ENCODE peak calls at places on chromosome 17, in eight cellular contexts. One of them, this sample, is unnamed.
A peak's percentile ranks its signal among the peaks of the same experiment; 100 is the strongest.

GRCh38 chr17:32551186-32551955 is 64.6 kb downstream of the CDK5R1 start:
- DNase-seq in PC-3: peak; percentile 80
- DNase-seq in mesendoderm: no peak
- DNase-seq in trophoblast cell: peak; percentile 54
- DNase-seq in endothelial cell of umbilical vein: peak; percentile 76
- DNase-seq in endodermal cell: peak; percentile 35
- DNase-seq in IMR-90: peak; percentile 50
- DNase-seq in fibroblast of lung: peak; percentile 84
- DNase-seq in this sample: no peak

GRCh38 chr17:82272495-82273326 is 789 bp downstream of the CSNK1D start:
- DNase-seq in endodermal cell: peak; percentile 76
- DNase-seq in PC-3: no peak
- DNase-seq in IMR-90: no peak
- DNase-seq in fibroblast of lung: no peak
- DNase-seq in mesendoderm: peak; percentile 39
- DNase-seq in endothelial cell of umbilical vein: no peak
- DNase-seq in trophoblast cell: peak; percentile 38
- DNase-seq in this sample: no peak

GRCh38 chr17:17535957-17536356 is 39.8 kb upstream of the RASD1 start:
- DNase-seq in mesendoderm: no peak
- DNase-seq in PC-3: no peak
- DNase-seq in endothelial cell of umbilical vein: no peak
- DNase-seq in fibroblast of lung: peak; percentile 53
- DNase-seq in trophoblast cell: no peak
- DNase-seq in IMR-90: peak; percentile 39
- DNase-seq in endodermal cell: no peak
- DNase-seq in this sample: no peak

GRCh38 chr17:59371426-59372099 is 40.1 kb downstream of the YPEL2 start:
- DNase-seq in IMR-90: no peak
- DNase-seq in trophoblast cell: no peak
- DNase-seq in fibroblast of lung: peak; percentile 51
- DNase-seq in mesendoderm: no peak
- DNase-seq in PC-3: no peak
- DNase-seq in endodermal cell: no peak
- DNase-seq in endothelial cell of umbilical vein: peak; percentile 33
- DNase-seq in this sample: no peak

GRCh38 chr17:83085103-83085502 is 5.7 kb downstream of the METRNL start:
- DNase-seq in PC-3: no peak
- DNase-seq in fibroblast of lung: no peak
- DNase-seq in endothelial cell of umbilical vein: no peak
- DNase-seq in trophoblast cell: peak; percentile 45
- DNase-seq in endodermal cell: no peak
- DNase-seq in IMR-90: no peak
- DNase-seq in mesendoderm: no peak
- DNase-seq in this sample: no peak

GRCh38 chr17:250487-251300 is 69.2 kb upstream of the DOC2B start:
- DNase-seq in mesendoderm: no peak
- DNase-seq in endodermal cell: no peak
- DNase-seq in endothelial cell of umbilical vein: no peak
- DNase-seq in PC-3: no peak
- DNase-seq in trophoblast cell: no peak
- DNase-seq in fibroblast of lung: no peak
- DNase-seq in IMR-90: no peak
- DNase-seq in this sample: no peak

GRCh38 chr17:31580331-31581021 is 189.0 kb downstream of the RAB11FIP4 start:
- DNase-seq in IMR-90: peak; percentile 85
- DNase-seq in trophoblast cell: peak; percentile 90
- DNase-seq in PC-3: peak; percentile 69
- DNase-seq in mesendoderm: no peak
- DNase-seq in endodermal cell: no peak
- DNase-seq in endothelial cell of umbilical vein: peak; percentile 69
- DNase-seq in fibroblast of lung: peak; percentile 85
- DNase-seq in this sample: no peak

GRCh38 chr17:48515925-48516900 is 14.6 kb downstream of the HOXB1 start:
- DNase-seq in endodermal cell: peak; percentile 81
- DNase-seq in endothelial cell of umbilical vein: no peak
- DNase-seq in PC-3: no peak
- DNase-seq in fibroblast of lung: no peak
- DNase-seq in trophoblast cell: peak; percentile 46
- DNase-seq in mesendoderm: peak; percentile 27
- DNase-seq in IMR-90: no peak
- DNase-seq in this sample: peak; percentile 48

GRCh38 chr17:48626470-48627241 is 498 bp upstream of the HOXB9 start:
- DNase-seq in endodermal cell: peak; percentile 81
- DNase-seq in mesendoderm: no peak
- DNase-seq in PC-3: peak; percentile 65
- DNase-seq in endothelial cell of umbilical vein: peak; percentile 22
- DNase-seq in fibroblast of lung: peak; percentile 15
- DNase-seq in trophoblast cell: no peak
- DNase-seq in IMR-90: peak; percentile 47
- DNase-seq in this sample: no peak

GRCh38 chr17:45429338-45430005 is 3.2 kb downstream of the ARHGAP27 start:
- DNase-seq in endothelial cell of umbilical vein: no peak
- DNase-seq in IMR-90: no peak
- DNase-seq in mesendoderm: peak; percentile 63
- DNase-seq in endodermal cell: peak; percentile 90
- DNase-seq in PC-3: no peak
- DNase-seq in trophoblast cell: peak; percentile 40
- DNase-seq in fibroblast of lung: no peak
- DNase-seq in this sample: no peak

GRCh38 chr17:30187528-30187927 is 48.0 kb downstream of the SLC6A4 start:
- DNase-seq in mesendoderm: no peak
- DNase-seq in endodermal cell: no peak
- DNase-seq in PC-3: no peak
- DNase-seq in endothelial cell of umbilical vein: no peak
- DNase-seq in trophoblast cell: peak; percentile 95
- DNase-seq in IMR-90: no peak
- DNase-seq in fibroblast of lung: no peak
- DNase-seq in this sample: no peak

GRCh38 chr17:58264407-58265103 is 16.2 kb downstream of the MPO start:
- DNase-seq in fibroblast of lung: no peak
- DNase-seq in PC-3: no peak
- DNase-seq in IMR-90: no peak
- DNase-seq in mesendoderm: no peak
- DNase-seq in trophoblast cell: no peak
- DNase-seq in endodermal cell: peak; percentile 13
- DNase-seq in endothelial cell of umbilical vein: no peak
- DNase-seq in this sample: no peak

GRCh38 chr17:31595076-31595475 is 203.6 kb downstream of the RAB11FIP4 start:
- DNase-seq in fibroblast of lung: peak; percentile 78
- DNase-seq in endodermal cell: peak; percentile 72
- DNase-seq in trophoblast cell: peak; percentile 90
- DNase-seq in mesendoderm: peak; percentile 88
- DNase-seq in PC-3: peak; percentile 30
- DNase-seq in IMR-90: peak; percentile 66
- DNase-seq in endothelial cell of umbilical vein: no peak
- DNase-seq in this sample: no peak

GRCh38 chr17:41775394-41776226 is 10.9 kb downstream of the JUP start:
- DNase-seq in IMR-90: no peak
- DNase-seq in endodermal cell: no peak
- DNase-seq in PC-3: no peak
- DNase-seq in trophoblast cell: no peak
- DNase-seq in endothelial cell of umbilical vein: no peak
- DNase-seq in mesendoderm: peak; percentile 38
- DNase-seq in fibroblast of lung: no peak
- DNase-seq in this sample: no peak

GRCh38 chr17:41779954-41780353 is 6.6 kb downstream of the JUP start:
- DNase-seq in endodermal cell: no peak
- DNase-seq in trophoblast cell: no peak
- DNase-seq in mesendoderm: no peak
- DNase-seq in fibroblast of lung: no peak
- DNase-seq in IMR-90: no peak
- DNase-seq in PC-3: no peak
- DNase-seq in endothelial cell of umbilical vein: no peak
- DNase-seq in this sample: no peak

GRCh38 chr17:41773731-41774193 is 12.7 kb downstream of the JUP start:
- DNase-seq in endothelial cell of umbilical vein: no peak
- DNase-seq in fibroblast of lung: no peak
- DNase-seq in PC-3: no peak
- DNase-seq in trophoblast cell: no peak
- DNase-seq in IMR-90: peak; percentile 23
- DNase-seq in mesendoderm: no peak
- DNase-seq in endodermal cell: no peak
- DNase-seq in this sample: no peak

GRCh38 chr17:41777579-41778188 is 8.8 kb downstream of the JUP start:
- DNase-seq in IMR-90: peak; percentile 96
- DNase-seq in endodermal cell: no peak
- DNase-seq in mesendoderm: peak; percentile 40
- DNase-seq in endothelial cell of umbilical vein: peak; percentile 100
- DNase-seq in trophoblast cell: no peak
- DNase-seq in fibroblast of lung: peak; percentile 94
- DNase-seq in PC-3: peak; percentile 92
- DNase-seq in this sample: no peak

DNA sequence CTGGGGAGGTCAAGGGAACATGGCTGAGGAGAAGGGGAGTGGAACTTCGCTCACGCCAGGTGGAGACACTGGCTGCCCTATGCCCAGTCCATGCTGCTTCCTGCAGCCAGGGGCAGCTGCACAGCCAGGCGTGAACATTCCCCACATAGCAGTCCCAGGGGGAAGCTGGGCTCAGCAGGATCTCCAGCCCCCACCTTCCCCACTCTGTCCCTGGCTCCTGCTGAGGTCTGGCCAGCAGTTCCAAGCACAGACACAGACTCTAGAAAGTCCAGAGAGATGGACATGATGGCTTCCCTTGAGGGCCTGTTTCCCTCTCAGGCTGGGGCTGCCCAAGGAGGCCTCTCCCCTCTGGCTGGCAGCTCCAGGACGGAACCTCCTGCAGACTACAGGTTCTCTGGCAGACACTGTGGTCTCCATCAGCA is 9.3 kb downstream of the JUP start:
- DNase-seq in IMR-90: no peak
- DNase-seq in PC-3: no peak
- DNase-seq in endodermal cell: peak; percentile 81
- DNase-seq in mesendoderm: peak; percentile 79
- DNase-seq in fibroblast of lung: peak; percentile 68
- DNase-seq in trophoblast cell: peak; percentile 56
- DNase-seq in endothelial cell of umbilical vein: no peak
- DNase-seq in this sample: no peak
- H3K9ac ChIP-seq in IMR-90: peak overlapping the region; percentile 1
- H3K9ac ChIP-seq in PC-3: peak overlapping the region; percentile 58
- H3K9ac ChIP-seq in endodermal cell: no peak overlapping the region
- H3K9ac ChIP-seq in mesendoderm: peak overlapping the region; percentile 3
- H3K9ac ChIP-seq in fibroblast of lung: no peak overlapping the region
- H3K9ac ChIP-seq in trophoblast cell: peak overlapping the region; percentile 4
- H3K9ac ChIP-seq in endothelial cell of umbilical vein: peak overlapping the region; percentile 72
- H3K9ac ChIP-seq in this sample: peak overlapping the region; percentile 51

GRCh38 chr17:66964930-66965800 is 658 bp downstream of the CACNG4 start:
- DNase-seq in endodermal cell: peak; percentile 93
- DNase-seq in PC-3: peak; percentile 34
- DNase-seq in fibroblast of lung: no peak
- DNase-seq in mesendoderm: peak; percentile 80
- DNase-seq in endothelial cell of umbilical vein: no peak
- DNase-seq in IMR-90: no peak
- DNase-seq in trophoblast cell: peak; percentile 33
- DNase-seq in this sample: no peak

GRCh38 chr17:66960623-66961022 is 3.9 kb upstream of the CACNG4 start:
- DNase-seq in fibroblast of lung: no peak
- DNase-seq in endodermal cell: no peak
- DNase-seq in IMR-90: no peak
- DNase-seq in PC-3: no peak
- DNase-seq in mesendoderm: no peak
- DNase-seq in endothelial cell of umbilical vein: no peak
- DNase-seq in trophoblast cell: no peak
- DNase-seq in this sample: no peak

GRCh38 chr17:66965801-66966528 is 1.5 kb downstream of the CACNG4 start:
- DNase-seq in PC-3: peak; percentile 29
- DNase-seq in fibroblast of lung: no peak
- DNase-seq in IMR-90: no peak
- DNase-seq in endodermal cell: peak; percentile 85
- DNase-seq in trophoblast cell: peak; percentile 13
- DNase-seq in endothelial cell of umbilical vein: no peak
- DNase-seq in mesendoderm: peak; percentile 69
- DNase-seq in this sample: no peak

GRCh38 chr17:66964083-66964771 is at the start of gene CACNG4:
- DNase-seq in endothelial cell of umbilical vein: no peak
- DNase-seq in PC-3: no peak
- DNase-seq in fibroblast of lung: no peak
- DNase-seq in endodermal cell: peak; percentile 84
- DNase-seq in IMR-90: no peak
- DNase-seq in mesendoderm: peak; percentile 62
- DNase-seq in trophoblast cell: no peak
- DNase-seq in this sample: no peak

DNA sequence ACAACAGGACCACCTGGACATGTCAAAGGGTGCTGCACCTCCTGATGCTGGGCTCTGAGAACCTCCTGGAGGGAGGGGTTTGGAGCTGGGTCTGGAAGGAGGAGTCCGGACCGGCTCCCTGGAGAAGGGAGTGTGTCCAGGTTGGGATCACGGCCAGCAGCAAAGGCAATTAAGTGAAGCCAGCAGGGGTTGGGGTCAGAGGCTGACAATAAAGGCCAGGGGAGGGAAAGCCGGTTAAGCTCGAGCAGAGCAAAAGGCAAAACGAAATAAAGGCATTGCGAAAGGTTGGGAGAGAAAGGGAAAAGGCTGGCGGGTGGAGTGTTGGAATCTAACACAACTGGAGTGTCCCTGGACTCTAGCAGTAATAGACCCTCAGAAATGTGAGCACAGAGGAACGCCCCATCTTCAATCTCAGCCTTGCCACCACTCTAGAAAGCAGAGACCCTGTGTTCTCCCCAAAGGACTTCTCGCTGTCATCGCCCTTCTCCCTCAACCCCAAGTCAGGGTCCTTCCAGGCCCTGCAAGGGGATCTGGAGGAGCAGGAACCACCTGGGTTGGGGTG is 905 bp upstream of the CACNG4 start:
- DNase-seq in fibroblast of lung: no peak
- DNase-seq in endothelial cell of umbilical vein: no peak
- DNase-seq in IMR-90: no peak
- DNase-seq in endodermal cell: peak; percentile 74
- DNase-seq in mesendoderm: peak; percentile 21
- DNase-seq in PC-3: no peak
- DNase-seq in trophoblast cell: no peak
- DNase-seq in this sample: no peak
- H3K9ac ChIP-seq in fibroblast of lung: no peak overlapping the region
- H3K9ac ChIP-seq in endothelial cell of umbilical vein: no peak overlapping the region
- H3K9ac ChIP-seq in IMR-90: no peak overlapping the region
- H3K9ac ChIP-seq in endodermal cell: no peak overlapping the region
- H3K9ac ChIP-seq in mesendoderm: no peak overlapping the region
- H3K9ac ChIP-seq in PC-3: no peak overlapping the region
- H3K9ac ChIP-seq in trophoblast cell: no peak overlapping the region
- H3K9ac ChIP-seq in this sample: peak overlapping the region; percentile 70

GRCh38 chr17:80119271-80119791 is 17.9 kb downstream of the GAA start:
- DNase-seq in PC-3: no peak
- DNase-seq in IMR-90: no peak
- DNase-seq in trophoblast cell: peak; percentile 43
- DNase-seq in mesendoderm: no peak
- DNase-seq in fibroblast of lung: no peak
- DNase-seq in endothelial cell of umbilical vein: no peak
- DNase-seq in endodermal cell: no peak
- DNase-seq in this sample: no peak
- H3K9ac ChIP-seq in PC-3: no peak overlapping the region
- H3K9ac ChIP-seq in IMR-90: no peak overlapping the region
- H3K9ac ChIP-seq in trophoblast cell: no peak overlapping the region
- H3K9ac ChIP-seq in mesendoderm: no peak overlapping the region
- H3K9ac ChIP-seq in fibroblast of lung: no peak overlapping the region
- H3K9ac ChIP-seq in endothelial cell of umbilical vein: no peak overlapping the region
- H3K9ac ChIP-seq in endodermal cell: no peak overlapping the region
- H3K9ac ChIP-seq in this sample: no peak overlapping the region

DNA sequence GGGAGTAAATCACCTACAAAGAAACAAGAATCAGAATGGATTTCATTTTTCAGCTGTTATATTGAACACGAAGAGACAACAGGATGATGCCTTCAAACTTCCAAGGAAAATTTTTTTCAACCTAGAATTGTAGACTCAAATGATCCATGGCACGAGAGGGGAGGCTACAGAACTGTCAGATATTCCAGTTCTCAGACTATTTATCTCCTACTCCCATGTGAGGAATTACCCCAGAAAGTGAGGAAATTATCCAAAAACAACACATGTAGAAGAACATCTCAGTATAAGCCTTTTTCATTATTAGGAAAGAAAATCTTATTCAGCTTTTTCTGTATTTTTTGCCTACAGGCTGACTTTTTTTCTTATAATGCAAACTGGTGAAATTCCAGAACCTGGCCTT is 5.5 kb upstream of the ASGR2 start:
- DNase-seq in mesendoderm: no peak
- DNase-seq in PC-3: no peak
- DNase-seq in endodermal cell: no peak
- DNase-seq in IMR-90: no peak
- DNase-seq in endothelial cell of umbilical vein: no peak
- DNase-seq in fibroblast of lung: no peak
- DNase-seq in trophoblast cell: no peak
- DNase-seq in this sample: no peak
- H3K9ac ChIP-seq in mesendoderm: no peak overlapping the region
- H3K9ac ChIP-seq in PC-3: no peak overlapping the region
- H3K9ac ChIP-seq in endodermal cell: no peak overlapping the region
- H3K9ac ChIP-seq in IMR-90: no peak overlapping the region
- H3K9ac ChIP-seq in endothelial cell of umbilical vein: no peak overlapping the region
- H3K9ac ChIP-seq in fibroblast of lung: no peak overlapping the region
- H3K9ac ChIP-seq in trophoblast cell: no peak overlapping the region
- H3K9ac ChIP-seq in this sample: no peak overlapping the region

This sample was measured in NT2/D1.